ENCODE peak calls at places on chromosomes 7 and 10, in six cellular contexts. I is stomach, S is body of pancreas, Y is GM12878, N is suprapubic skin, U is A549. K is an unnamed sample.

GRCh38 chr10:72025400-72025799 is 61.2 kb downstream of the CHST3 start:
- DNase-seq in I (no peak), S (no peak), Y (no peak), N (no peak), U (no peak), K (no peak)

GRCh38 chr7:14293434-14293833 is 304.0 kb upstream of the ETV1 start:
- DNase-seq in I (no peak), S (no peak), Y (no peak), N (no peak), U (no peak), K (no peak)

GRCh38 chr10:533186-533585 is 156.3 kb downstream of the DIP2C start:
- DNase-seq in I (no peak), S (peak; percentile 44), Y (no peak), N (peak; percentile 52), U (no peak), K (no peak)

GRCh38 chr10:14698487-14699170 is 76.1 kb downstream of the FAM107B start:
- DNase-seq in I (no peak), S (no peak), Y (no peak), N (no peak), U (no peak), K (peak; percentile 27)

GRCh38 chr7:45217358-45217757 is 59.8 kb downstream of the RAMP3 start:
- DNase-seq in I (no peak), S (no peak), Y (no peak), N (peak; percentile 67), U (peak; percentile 38), K (peak; percentile 45)

GRCh38 chr10:48219194-48219593 is 55.3 kb downstream of the FRMPD2 start:
- DNase-seq in I (no peak), S (no peak), Y (no peak), N (no peak), U (no peak), K (no peak)

GRCh38 chr10:72311667-72312066 is 37.9 kb downstream of the DDIT4 start:
- DNase-seq in I (no peak), S (no peak), Y (no peak), N (no peak), U (no peak), K (no peak)

GRCh38 chr7:145692237-145692950 is 424.2 kb upstream of the CNTNAP2 start:
- DNase-seq in I (no peak), S (no peak), Y (no peak), N (no peak), U (no peak), K (no peak)

GRCh38 chr7:42348627-42349026 is 111.6 kb upstream of the GLI3 start:
- DNase-seq in I (no peak), S (no peak), Y (no peak), N (no peak), U (no peak), K (no peak)

GRCh38 chr10:6088721-6089333 is at the start of gene RBM17:
- DNase-seq in I (peak; percentile 98), S (peak; percentile 95), Y (peak; percentile 82), N (peak; percentile 98), U (peak; percentile 97), K (peak; percentile 70)
- TF ChIP-seq POLR2A in I (no peak), S (no peak), Y (peak; percentile 85), N (no peak), U (peak; percentile 59), K (peak; percentile 66)

DNA sequence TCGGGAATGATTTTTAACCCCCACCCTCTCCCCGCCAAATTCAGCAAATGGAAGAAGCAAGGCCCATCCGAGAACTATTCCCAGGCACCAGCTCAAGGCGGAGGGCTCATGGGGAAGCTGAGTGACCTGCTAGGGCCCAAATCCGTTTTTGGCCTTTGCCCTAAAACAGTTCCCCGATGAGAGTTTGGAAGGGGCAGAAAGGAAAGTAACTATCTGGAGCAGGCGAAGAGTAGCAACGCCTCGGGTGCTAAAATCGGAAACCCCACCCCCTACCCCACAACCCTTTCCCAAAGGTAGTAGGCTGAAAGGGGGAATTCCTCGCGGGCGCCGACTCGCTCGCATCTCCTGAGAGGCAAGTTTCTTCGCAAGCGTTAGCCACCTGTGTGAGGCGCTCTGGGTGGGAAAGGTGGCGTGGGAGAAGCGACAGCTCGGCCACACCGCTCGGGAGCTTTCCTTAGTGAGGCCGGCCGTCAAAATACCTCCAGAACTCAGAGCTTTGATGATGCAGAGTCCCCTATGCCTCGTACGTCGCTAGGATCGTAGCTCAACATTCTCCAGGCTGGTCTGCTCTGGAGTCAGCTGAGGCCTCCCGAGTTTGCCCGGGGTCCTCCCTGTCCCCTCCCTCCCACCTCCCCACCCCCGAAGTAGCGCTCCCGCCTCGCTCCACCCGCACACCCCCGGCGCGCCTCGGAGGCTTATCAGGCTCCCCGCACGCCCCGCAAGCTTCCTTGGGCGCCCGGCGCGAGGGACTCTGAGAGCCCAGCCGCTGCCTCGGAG is 638 bp upstream of the PRKG1 start:
- DNase-seq in I (peak; percentile 37), S (peak; percentile 38), Y (no peak), N (no peak), U (no peak), K (peak; percentile 26)
- TF ChIP-seq POLR2A in I (no peak), S (peak; percentile 1), Y (no peak), N (no peak), U (no peak), K (no peak)

GRCh38 chr10:11160982-11161554 is 143.4 kb downstream of the CELF2 start:
- DNase-seq in I (peak; percentile 35), S (no peak), Y (no peak), N (no peak), U (no peak), K (no peak)

GRCh38 chr10:11164806-11165590 is 147.3 kb downstream of the CELF2 start:
- DNase-seq in I (peak; percentile 52), S (no peak), Y (no peak), N (peak; percentile 87), U (no peak), K (peak; percentile 6)

GRCh38 chr10:11161910-11162309 is 144.2 kb downstream of the CELF2 start:
- DNase-seq in I (no peak), S (no peak), Y (no peak), N (no peak), U (no peak), K (no peak)

GRCh38 chr10:11163990-11164805 is 146.5 kb downstream of the CELF2 start:
- DNase-seq in I (no peak), S (no peak), Y (no peak), N (no peak), U (no peak), K (no peak)

DNA sequence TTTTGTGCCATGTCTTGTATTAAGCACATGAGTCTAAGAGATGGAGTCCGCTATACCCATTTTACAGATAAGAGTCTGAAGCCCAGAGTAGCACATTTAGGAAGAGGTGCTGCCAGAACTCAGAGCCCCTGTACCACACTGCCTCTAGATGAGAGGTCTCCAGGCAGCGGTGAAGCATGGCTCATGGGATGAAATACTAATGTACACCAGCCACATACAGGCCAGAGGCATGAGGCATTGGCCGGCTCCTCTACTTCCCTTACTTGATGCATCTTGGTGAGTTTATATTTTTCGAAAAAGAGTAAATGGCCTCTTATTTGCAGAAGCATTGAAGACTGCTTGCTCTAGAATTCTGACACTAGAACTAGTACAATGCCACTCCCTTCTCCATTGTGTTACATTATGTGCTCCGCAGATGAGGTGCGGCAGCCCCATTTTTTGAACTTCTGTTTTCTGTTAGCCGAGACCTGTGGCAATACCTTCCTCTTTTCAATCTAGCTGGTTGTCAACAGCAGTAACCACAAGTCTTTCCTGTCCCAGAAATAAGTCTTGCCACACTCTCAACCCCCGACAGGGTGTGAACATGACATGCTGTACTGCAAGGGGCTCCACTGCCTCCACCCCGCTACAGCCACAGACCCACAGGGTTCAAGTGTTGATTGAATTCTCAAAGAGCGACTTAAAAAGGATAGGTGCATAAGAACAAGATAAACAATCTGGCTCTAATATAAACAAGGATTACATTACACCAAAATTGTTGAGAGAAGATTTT is 145.3 kb downstream of the CELF2 start:
- DNase-seq in I (peak; percentile 55), S (no peak), Y (peak; percentile 93), N (no peak), U (no peak), K (no peak)
- TF ChIP-seq POLR2A in I (no peak), S (peak; percentile 44), Y (peak; percentile 70), N (no peak), U (no peak), K (no peak)

GRCh38 chr10:97149065-97149680 is 36.6 kb downstream of the SLIT1 start:
- DNase-seq in I (no peak), S (no peak), Y (no peak), N (no peak), U (no peak), K (no peak)
- TF ChIP-seq POLR2A in I (no peak), S (no peak), Y (no peak), N (no peak), U (no peak), K (no peak)

GRCh38 chr7:732094-732541 is 5.0 kb upstream of the PRKAR1B start:
- DNase-seq in I (peak; percentile 87), S (peak; percentile 60), Y (no peak), N (peak; percentile 78), U (peak; percentile 47), K (peak; percentile 100)
- TF ChIP-seq POLR2A in I (no peak), S (no peak), Y (peak; percentile 42), N (no peak), U (no peak), K (no peak)

DNA sequence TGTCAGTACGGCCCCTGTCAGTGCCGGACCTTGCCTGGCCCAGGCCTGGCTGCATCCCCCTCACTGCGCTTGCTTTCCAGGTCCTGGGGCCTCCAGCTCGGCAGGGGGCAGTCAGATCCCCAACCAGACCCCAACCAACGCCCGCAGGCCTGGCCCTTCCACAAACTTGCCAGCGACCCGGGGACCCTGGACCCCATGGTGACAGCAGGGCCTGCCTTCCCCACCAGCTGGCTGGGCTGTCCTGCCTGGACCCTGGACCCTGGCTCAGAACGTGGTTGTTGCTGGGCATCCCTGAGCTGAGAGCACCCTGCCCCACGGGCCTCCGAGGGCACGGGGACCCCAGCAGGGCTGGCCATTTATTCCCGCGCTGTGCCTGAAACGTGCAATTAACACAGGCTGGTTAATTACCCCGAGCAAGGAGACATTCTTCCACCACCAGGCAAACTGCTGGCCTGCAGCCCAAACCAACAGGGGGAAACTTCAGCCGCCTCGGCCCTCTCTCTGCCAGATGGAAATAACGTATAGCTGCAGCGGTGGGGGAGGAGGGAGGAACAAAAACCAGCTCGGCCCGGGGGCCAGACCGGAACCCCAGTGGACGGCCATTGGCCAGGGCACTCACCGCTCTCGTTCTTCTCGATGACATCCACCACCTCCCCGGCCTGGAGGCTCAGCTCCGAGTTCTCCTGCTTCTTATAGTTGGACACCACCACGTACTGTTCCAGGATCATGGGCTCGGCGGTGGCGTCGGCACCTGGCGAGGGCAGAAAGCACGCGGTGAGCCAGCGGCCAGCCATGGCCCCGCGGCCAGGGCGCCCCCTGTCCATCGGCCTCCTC is 167.1 kb downstream of the NEURL1 start:
- DNase-seq in I (peak; percentile 48), S (no peak), Y (no peak), N (no peak), U (no peak), K (no peak)
- TF ChIP-seq POLR2A in I (no peak), S (no peak), Y (no peak), N (no peak), U (no peak), K (peak; percentile 6)

K was measured in H54.